ENCODE peak calls at places on chromosomes 4 and X, in five cellular contexts. Q is astrocyte, M is AG04449, Z is dorsolateral prefrontal cortex, J is neural crest cell. F is an unnamed sample.

GRCh38 chrX:107676559-107677378 is 48.5 kb downstream of the PRPS1 start:
- DNase-seq in Q (peak; percentile 87), M (peak; percentile 47), Z (peak; percentile 26), J (no peak), F (peak; percentile 74)

GRCh38 chr4:90745176-90745575 is 618.0 kb downstream of the CCSER1 start:
- DNase-seq in Q (peak; percentile 3), M (no peak), Z (no peak), J (no peak), F (no peak)

GRCh38 chrX:132853040-132853439 is 105.4 kb downstream of the HS6ST2 start:
- DNase-seq in Q (no peak), M (no peak), Z (no peak), J (no peak), F (no peak)

GRCh38 chrX:124212622-124213021 is 119.8 kb upstream of the TEX13D start:
- DNase-seq in Q (peak; percentile 10), M (no peak), Z (no peak), J (no peak), F (no peak)

GRCh38 chrX:149527705-149528104 is 13.1 kb upstream of the EOLA1 start:
- DNase-seq in Q (no peak), M (no peak), Z (no peak), J (no peak), F (no peak)

GRCh38 chr4:109079731-109080130 is 222.7 kb downstream of the COL25A1 start:
- DNase-seq in Q (peak; percentile 78), M (no peak), Z (no peak), J (no peak), F (no peak)

GRCh38 chr4:12584116-12584875 is 899.8 kb downstream of the RAB28 start:
- DNase-seq in Q (no peak), M (no peak), Z (no peak), J (no peak), F (no peak)

GRCh38 chr4:146124023-146124680 is 51.4 kb upstream of the LSM6 start:
- DNase-seq in Q (no peak), M (no peak), Z (no peak), J (no peak), F (no peak)

GRCh38 chr4:88244821-88245579 is 39.4 kb downstream of the PPM1K start:
- DNase-seq in Q (no peak), M (no peak), Z (peak; percentile 39), J (no peak), F (no peak)

GRCh38 chrX:10633722-10634121 is 13.3 kb upstream of the MID1 start:
- DNase-seq in Q (peak; percentile 94), M (no peak), Z (no peak), J (no peak), F (no peak)

GRCh38 chr4:27692098-27692679 is 831.5 kb downstream of the STIM2 start:
- DNase-seq in Q (peak; percentile 3), M (no peak), Z (no peak), J (no peak), F (peak; percentile 32)

GRCh38 chrX:153674219-153674851 is 722 bp upstream of the PNCK start:
- DNase-seq in Q (no peak), M (no peak), Z (no peak), J (no peak), F (no peak)

GRCh38 chr4:183589710-183590109 is 69.3 kb downstream of the RWDD4 start:
- DNase-seq in Q (peak; percentile 47), M (no peak), Z (no peak), J (no peak), F (no peak)

GRCh38 chr4:17932041-17932440 is 89.5 kb downstream of the LCORL start:
- DNase-seq in Q (no peak), M (no peak), Z (no peak), J (no peak), F (no peak)

GRCh38 chr4:112894480-112894879 is 155.0 kb upstream of the ANK2 start:
- DNase-seq in Q (no peak), M (no peak), Z (no peak), J (no peak), F (no peak)

GRCh38 chrX:118548831-118549230 is 53.2 kb downstream of the DOCK11 start:
- DNase-seq in Q (no peak), M (no peak), Z (no peak), J (no peak), F (no peak)

GRCh38 chrX:16826207-16826606 is 39.9 kb downstream of the TXLNG start:
- DNase-seq in Q (peak; percentile 49), M (no peak), Z (no peak), J (no peak), F (no peak)
- TF ChIP-seq CTCF in Q (peak; percentile 45), M (peak; percentile 30), Z (peak; percentile 75), J (peak; percentile 80), F (peak; percentile 52)

GRCh38 chrX:40079572-40079971 is 18.2 kb downstream of the BCOR start:
- DNase-seq in Q (no peak), M (no peak), Z (no peak), J (no peak), F (no peak)
- TF ChIP-seq CTCF in Q (no peak), M (no peak), Z (no peak), J (no peak), F (no peak)

DNA sequence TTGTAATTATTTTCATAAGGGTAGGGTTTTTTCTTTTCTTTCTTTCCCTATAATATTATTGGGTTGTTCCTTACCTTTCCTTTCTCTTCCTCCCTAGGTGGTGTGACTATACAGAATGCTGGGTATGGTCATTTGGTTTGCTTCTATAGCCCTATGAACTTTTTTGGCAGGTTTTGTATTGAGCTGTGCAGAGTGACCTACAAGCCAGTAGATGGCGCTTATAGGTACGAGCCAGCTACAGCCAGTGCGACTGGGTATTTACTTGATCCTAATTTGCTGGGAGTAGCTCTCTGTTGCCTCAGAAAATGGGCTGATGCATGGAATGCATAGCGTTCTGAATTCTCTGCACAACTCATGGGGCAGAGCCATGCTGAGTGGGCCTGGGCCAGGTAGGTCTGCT is 423.3 kb downstream of the MAGEE1 start:
- DNase-seq in Q (no peak), M (no peak), Z (no peak), J (no peak), F (no peak)
- TF ChIP-seq CTCF in Q (no peak), M (no peak), Z (peak; percentile 36), J (no peak), F (peak; percentile 10)

DNA sequence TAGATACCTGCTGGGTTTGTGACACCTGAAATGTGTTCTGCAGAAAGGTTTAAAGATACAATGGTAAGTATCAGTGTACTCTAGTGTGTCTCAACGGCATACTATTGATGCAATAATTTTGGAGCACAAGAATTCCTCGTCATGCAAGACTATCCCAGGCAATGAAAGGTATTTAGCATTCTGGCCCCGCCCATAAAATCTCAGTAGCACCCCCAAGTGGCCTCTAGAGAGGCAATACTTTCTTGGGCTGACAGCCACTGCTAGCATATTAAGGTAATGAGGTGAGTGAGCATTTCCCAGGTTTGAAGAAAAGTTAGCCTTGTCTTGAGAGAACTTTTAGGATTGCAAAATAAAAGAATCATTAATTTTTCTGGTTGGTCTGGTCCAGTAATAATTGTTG is 24.0 kb downstream of the TAB3 start:
- DNase-seq in Q (no peak), M (no peak), Z (no peak), J (no peak), F (no peak)
- TF ChIP-seq CTCF in Q (no peak), M (no peak), Z (no peak), J (peak; percentile 40), F (peak; percentile 30)

GRCh38 chr4:73865697-73866096 is 3.5 kb upstream of the CXCL1 start:
- DNase-seq in Q (no peak), M (no peak), Z (no peak), J (no peak), F (no peak)

GRCh38 chr4:73866236-73866635 is 3.0 kb upstream of the CXCL1 start:
- DNase-seq in Q (no peak), M (no peak), Z (no peak), J (no peak), F (no peak)

GRCh38 chr4:73864973-73865372 is 4.2 kb upstream of the CXCL1 start:
- DNase-seq in Q (no peak), M (no peak), Z (no peak), J (no peak), F (no peak)

GRCh38 chr4:73862357-73862756 is 6.8 kb upstream of the CXCL1 start:
- DNase-seq in Q (peak; percentile 37), M (no peak), Z (no peak), J (no peak), F (no peak)

GRCh38 chr4:73864365-73864764 is 4.8 kb upstream of the CXCL1 start:
- DNase-seq in Q (no peak), M (no peak), Z (no peak), J (no peak), F (peak; percentile 25)
- TF ChIP-seq CTCF in Q (peak; percentile 26), M (peak; percentile 7), Z (no peak), J (peak; percentile 58), F (peak; percentile 90)

GRCh38 chrX:110145854-110146253 is 142.9 kb downstream of the TMEM164 start:
- DNase-seq in Q (no peak), M (no peak), Z (no peak), J (peak; percentile 25), F (no peak)
- TF ChIP-seq CTCF in Q (peak; percentile 61), M (peak; percentile 31), Z (peak; percentile 67), J (peak; percentile 71), F (peak; percentile 52)

DNA sequence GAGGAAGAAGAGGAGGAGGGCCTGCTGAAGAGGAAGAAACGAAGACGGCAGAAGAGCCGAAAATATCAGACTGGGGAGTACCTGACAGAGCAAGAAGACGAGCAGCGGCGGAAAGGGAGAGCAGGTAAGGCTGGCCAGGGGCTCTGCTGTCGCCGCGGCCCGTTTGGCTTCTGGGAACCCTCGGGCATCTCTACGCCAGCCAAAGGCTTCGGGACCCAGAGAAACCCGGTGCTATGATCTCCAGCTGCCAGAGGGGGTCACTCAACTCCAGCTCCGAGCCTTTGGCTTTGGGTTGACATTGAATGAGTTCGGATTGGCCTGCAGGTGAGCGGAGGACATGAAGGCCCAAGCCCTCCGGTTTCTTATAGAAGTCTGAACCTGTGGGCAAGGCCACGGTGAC is 42.8 kb downstream of the BCORL1 start:
- DNase-seq in Q (no peak), M (no peak), Z (no peak), J (no peak), F (no peak)
- TF ChIP-seq CTCF in Q (no peak), M (no peak), Z (no peak), J (no peak), F (no peak)